ENCODE peak calls at places on chromosomes 4 and X, in five cellular contexts. K is heart left ventricle, W is right lobe of liver, V is type B pancreatic cell, T is left lung. H is an unnamed sample.

GRCh38 chr4:173057906-173058305 is 110.7 kb upstream of the GALNT7 start:
- DNase-seq in K (no peak), W (no peak), V (no peak), T (no peak), H (no peak)

GRCh38 chrX:17635231-17635630 is 102.1 kb upstream of the SCML1 start:
- DNase-seq in K (no peak), W (no peak), V (peak), T (no peak), H (no peak)

GRCh38 chrX:135973025-135973547 is 702 bp downstream of the MMGT1 start:
- DNase-seq in K (no peak), W (no peak), V (no peak), T (no peak), H (no peak)

GRCh38 chr4:101527186-101527585 is 179.9 kb upstream of the PPP3CA start:
- DNase-seq in K (no peak), W (no peak), V (no peak), T (no peak), H (no peak)

GRCh38 chr4:31261632-31262031 is 541.5 kb downstream of the PCDH7 start:
- DNase-seq in K (no peak), W (no peak), V (no peak), T (no peak), H (no peak)

GRCh38 chr4:10077492-10078335 is 38.9 kb downstream of the WDR1 start:
- DNase-seq in K (no peak), W (peak), V (no peak), T (peak), H (no peak)

GRCh38 chr4:52825311-52826090 is 36.6 kb upstream of the RASL11B start:
- DNase-seq in K (no peak), W (no peak), V (no peak), T (no peak), H (no peak)

GRCh38 chr4:41119867-41120295 is 94.5 kb downstream of the APBB2 start:
- DNase-seq in K (no peak), W (no peak), V (no peak), T (no peak), H (no peak)

GRCh38 chr4:98659106-98659592 is 738 bp upstream of the TSPAN5 start:
- DNase-seq in K (no peak), W (no peak), V (no peak), T (no peak), H (no peak)

GRCh38 chr4:47705326-47705981 is 132.4 kb downstream of the CORIN start:
- DNase-seq in K (no peak), W (no peak), V (no peak), T (no peak), H (no peak)

GRCh38 chr4:143700420-143701352 is at the start of gene FREM3:
- DNase-seq in K (no peak), W (peak), V (no peak), T (no peak), H (no peak)

GRCh38 chr4:25032126-25032525 is 1.4 kb upstream of the LGI2 start:
- DNase-seq in K (no peak), W (no peak), V (no peak), T (no peak), H (no peak)

GRCh38 chr4:186699298-186699697 is 24.4 kb downstream of the FAT1 start:
- DNase-seq in K (no peak), W (no peak), V (no peak), T (no peak), H (no peak)

GRCh38 chr4:25446611-25447010 is 69.5 kb downstream of the ANAPC4 start:
- DNase-seq in K (no peak), W (no peak), V (no peak), T (peak), H (no peak)

GRCh38 chr4:109296545-109296944 is 5.9 kb downstream of the COL25A1 start:
- DNase-seq in K (no peak), W (no peak), V (no peak), T (no peak), H (no peak)

GRCh38 chrX:153719238-153719637 is 4.9 kb downstream of the BCAP31 start:
- DNase-seq in K (no peak), W (no peak), V (no peak), T (no peak), H (no peak)

GRCh38 chr4:56575820-56576429 is 70.3 kb downstream of the ARL9 start:
- DNase-seq in K (no peak), W (no peak), V (no peak), T (no peak), H (peak)

GRCh38 chr4:62408467-62408866 is 1208.3 kb downstream of the ADGRL3 start:
- DNase-seq in K (no peak), W (no peak), V (no peak), T (no peak), H (no peak)
- TF ChIP-seq CTCF in K (peak), W (no peak), V (peak), T (no peak), H (no peak)

GRCh38 chr4:127188847-127189246 is 443.9 kb upstream of the INTU start:
- DNase-seq in K (no peak), W (no peak), V (no peak), T (no peak), H (no peak)
- TF ChIP-seq CTCF in K (peak), W (no peak), V (no peak), T (no peak), H (peak)

DNA sequence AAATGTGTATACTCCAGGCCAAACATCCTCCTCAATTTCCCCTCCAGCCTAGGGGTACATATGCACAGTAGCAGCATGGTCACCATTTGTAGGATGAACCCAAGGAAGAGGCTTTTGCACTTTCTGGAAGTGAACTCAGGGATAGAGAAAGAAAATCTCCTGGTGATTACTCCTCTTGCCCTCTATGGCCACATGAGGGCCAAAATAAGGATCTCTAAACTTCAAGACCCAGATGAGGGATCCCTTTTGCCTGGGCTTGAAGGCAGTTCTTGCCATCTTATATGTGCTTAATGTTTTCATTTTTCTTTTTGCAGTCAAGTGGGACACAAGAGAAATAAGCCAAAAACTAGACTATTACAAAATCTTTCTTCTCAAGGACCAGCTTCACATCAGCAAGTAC is 29.5 kb upstream of the MUC7 start:
- DNase-seq in K (no peak), W (no peak), V (no peak), T (no peak), H (no peak)
- TF ChIP-seq CTCF in K (no peak), W (no peak), V (no peak), T (no peak), H (no peak)

DNA sequence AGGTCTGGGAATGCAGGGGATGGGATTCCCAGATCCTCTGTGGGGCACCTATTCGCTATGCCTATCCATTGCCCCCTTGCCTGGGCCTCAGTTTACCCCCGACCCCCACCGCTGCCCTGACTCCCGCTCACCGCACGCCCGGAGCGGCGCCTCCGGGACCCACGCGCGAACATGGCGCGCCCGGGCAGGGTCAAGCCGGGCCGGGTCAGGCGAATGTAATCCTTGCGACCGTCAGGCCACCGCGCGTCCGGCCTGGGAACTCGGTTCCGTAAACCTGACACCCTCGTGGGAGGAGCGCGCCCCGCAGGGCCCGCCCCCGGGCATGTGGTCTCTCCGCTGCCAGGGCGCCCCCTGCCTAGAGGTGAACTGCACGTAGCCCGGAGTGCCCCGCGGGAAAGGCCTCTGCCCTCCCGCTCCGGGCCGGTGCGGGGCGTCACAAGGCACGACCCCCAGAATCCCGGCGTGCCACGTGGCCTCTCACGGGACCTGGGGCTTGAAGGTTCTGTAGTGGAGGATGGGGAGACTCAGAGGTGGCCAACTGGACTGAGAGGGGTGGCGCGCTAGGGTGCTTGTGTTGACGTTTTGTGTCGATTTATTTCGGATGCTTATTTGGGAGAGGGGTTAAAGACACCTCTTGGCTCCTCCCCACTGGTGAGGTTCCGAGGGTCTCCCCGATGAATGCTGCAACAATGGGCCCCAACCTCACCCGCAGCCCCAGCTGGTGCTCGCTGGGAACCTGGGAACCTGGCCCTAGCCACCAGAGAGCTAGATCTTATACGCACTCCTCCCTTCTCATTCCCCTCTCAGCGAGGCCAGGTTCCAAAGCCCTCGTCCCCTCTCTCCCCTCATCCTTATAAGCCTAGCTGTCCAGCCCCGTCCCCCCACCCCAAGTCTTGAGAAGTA is at the start of gene PRICKLE3:
- DNase-seq in K (peak), W (peak), V (no peak), T (peak), H (no peak)
- TF ChIP-seq CTCF in K (peak), W (peak), V (peak), T (peak), H (peak)

GRCh38 chr4:169270810-169271691 is at the start of gene SH3RF1:
- DNase-seq in K (peak), W (peak), V (peak), T (peak), H (peak)
- TF ChIP-seq CTCF in K (peak), W (peak), V (peak), T (peak), H (no peak)

GRCh38 chrX:22126311-22126710 is 94.2 kb downstream of the PHEX start:
- DNase-seq in K (no peak), W (no peak), V (no peak), T (no peak), H (no peak)
- TF ChIP-seq CTCF in K (no peak), W (no peak), V (no peak), T (no peak), H (no peak)

GRCh38 chr4:8239226-8239625 is 30.3 kb upstream of the HTRA3 start:
- DNase-seq in K (no peak), W (no peak), V (no peak), T (no peak), H (no peak)

GRCh38 chr4:8237256-8237989 is 32.1 kb upstream of the HTRA3 start:
- DNase-seq in K (no peak), W (peak), V (no peak), T (no peak), H (no peak)

GRCh38 chr4:8238061-8238511 is 31.5 kb upstream of the HTRA3 start:
- DNase-seq in K (no peak), W (peak), V (no peak), T (no peak), H (no peak)

GRCh38 chr4:8239661-8240060 is 29.9 kb upstream of the HTRA3 start:
- DNase-seq in K (no peak), W (no peak), V (no peak), T (no peak), H (no peak)

DNA sequence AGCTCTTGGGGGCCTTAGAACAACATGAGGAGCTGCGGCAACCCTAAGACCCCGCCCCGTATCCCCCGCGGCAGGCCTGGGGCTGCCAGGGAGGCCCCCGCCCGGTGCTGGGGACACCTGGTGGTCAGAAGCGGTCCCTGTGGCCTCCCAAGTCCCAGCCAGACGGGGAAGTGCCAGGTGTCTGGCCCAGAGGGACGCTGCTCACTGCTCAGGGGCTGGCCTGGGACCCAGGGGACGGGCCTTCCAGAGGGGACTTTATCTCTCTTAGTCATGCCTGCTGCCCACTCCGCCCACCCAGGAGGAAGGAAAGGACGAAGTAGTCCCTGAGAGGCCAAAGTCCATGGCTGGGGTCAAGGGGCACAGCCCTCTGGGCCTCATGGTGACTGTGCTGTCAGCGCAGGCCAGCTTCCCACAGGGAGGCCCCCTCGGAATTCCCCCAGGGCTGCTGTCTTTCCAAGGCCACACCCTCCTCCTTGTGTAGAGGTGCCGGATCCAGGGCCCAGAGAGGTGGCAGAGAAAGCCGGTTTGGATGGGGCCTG is 31.0 kb upstream of the HTRA3 start:
- DNase-seq in K (no peak), W (no peak), V (no peak), T (no peak), H (no peak)
- TF ChIP-seq CTCF in K (peak), W (peak), V (peak), T (no peak), H (peak)